ENCODE peak calls at places on chromosomes 7 and 10, in ten cellular contexts. R is GM13976; E is activated CD4-positive, alpha-beta T cell treated with anti-CD3 and anti-CD28 coated beads, Interleukin-2, amount 50 U/mL, for 1 hour; F is iris pigment epithelial cell; O is NCI-H1048; B is NCI-H1105 treated with DMSO at 0.1 percent for 48 hours; X is germinal center; D is kidney epithelial cell; W is activated T-helper 9 cell treated with anti-CD3 and anti-CD28 coated beads, Interleukin-2, amount 50 U/mL, for 16 hours; H is MV-4-11. J is an unnamed sample.

GRCh38 chr10:95963202-95963991 is 55.6 kb downstream of the CC2D2B start:
- DNase-seq in E (no peak), D (no peak), H (peak), F (no peak), B (no peak), R (no peak), X (no peak), W (no peak), O (no peak), J (no peak)

GRCh38 chr7:101402081-101402779 is 39.6 kb downstream of the COL26A1 start:
- DNase-seq in R (no peak), O (no peak), D (peak), W (no peak), B (no peak), X (no peak), E (no peak), F (peak), H (no peak), J (peak)

GRCh38 chr10:59016043-59016442 is 160.4 kb upstream of the PHYHIPL start:
- DNase-seq in O (no peak), B (no peak), W (no peak), D (no peak), E (no peak), R (no peak), X (no peak), F (no peak), H (no peak), J (no peak)

GRCh38 chr10:3893904-3894563 is 109.0 kb upstream of the KLF6 start:
- DNase-seq in B (no peak), R (no peak), D (no peak), W (no peak), E (no peak), X (no peak), F (no peak), O (no peak), H (peak), J (no peak)

GRCh38 chr7:144534196-144534595 is 130.7 kb upstream of the NOBOX start:
- DNase-seq in D (no peak), F (peak), O (no peak), H (peak), E (no peak), B (no peak), W (no peak), X (no peak), R (no peak), J (no peak)

GRCh38 chr10:84365339-84365881 is 37.0 kb downstream of the CCSER2 start:
- DNase-seq in W (no peak), H (no peak), R (no peak), D (no peak), B (no peak), F (no peak), X (no peak), E (no peak), O (no peak), J (no peak)

GRCh38 chr10:28463676-28464395 is 69.1 kb upstream of the WAC start:
- DNase-seq in D (no peak), F (no peak), H (no peak), B (no peak), O (no peak), W (no peak), E (no peak), R (no peak), X (no peak), J (no peak)

GRCh38 chr7:157625973-157626790 is 289.4 kb downstream of the DNAJB6 start:
- DNase-seq in F (no peak), W (no peak), D (no peak), H (peak), B (no peak), E (no peak), X (no peak), R (no peak), O (no peak), J (no peak)

GRCh38 chr10:119546009-119546408 is 3.5 kb upstream of the RGS10 start:
- DNase-seq in H (no peak), F (no peak), D (no peak), W (no peak), O (no peak), E (no peak), R (no peak), B (peak), X (no peak), J (no peak)